ENCODE peak calls at places on chromosomes 11 and 22, in ten cellular contexts. One of them, this sample, is unnamed. For H3K9me3, the result is how much of the 10 kb centered on the place peaks cover.

GRCh38 chr11:63952570-63952969 is 13.8 kb downstream of the NAA40 start:
- DNase-seq in naive thymus-derived CD4-positive, alpha-beta T cell: no peak
- DNase-seq in GM12878: no peak
- DNase-seq in CD4-positive, alpha-beta T cell: no peak
- DNase-seq in heart left ventricle: no peak
- DNase-seq in A549: no peak
- DNase-seq in endothelial cell of umbilical vein: no peak
- DNase-seq in cardiac muscle cell: no peak
- DNase-seq in breast epithelium: no peak
- DNase-seq in CD8-positive, alpha-beta memory T cell: no peak
- DNase-seq in this sample: no peak

GRCh38 chr11:90849278-90849677 is 626.4 kb upstream of the CHORDC1 start:
- DNase-seq in CD4-positive, alpha-beta T cell: no peak
- DNase-seq in A549: peak
- DNase-seq in endothelial cell of umbilical vein: no peak
- DNase-seq in GM12878: no peak
- DNase-seq in naive thymus-derived CD4-positive, alpha-beta T cell: no peak
- DNase-seq in CD8-positive, alpha-beta memory T cell: no peak
- DNase-seq in breast epithelium: no peak
- DNase-seq in cardiac muscle cell: no peak
- DNase-seq in heart left ventricle: no peak
- DNase-seq in this sample: no peak

GRCh38 chr11:76615950-76616349 is 54.6 kb downstream of the LRRC32 start:
- DNase-seq in A549: no peak
- DNase-seq in GM12878: no peak
- DNase-seq in CD8-positive, alpha-beta memory T cell: no peak
- DNase-seq in CD4-positive, alpha-beta T cell: no peak
- DNase-seq in endothelial cell of umbilical vein: peak
- DNase-seq in cardiac muscle cell: peak
- DNase-seq in heart left ventricle: peak
- DNase-seq in breast epithelium: no peak
- DNase-seq in naive thymus-derived CD4-positive, alpha-beta T cell: no peak
- DNase-seq in this sample: no peak

GRCh38 chr22:26436903-26437515 is 7.9 kb downstream of the ASPHD2 start:
- DNase-seq in GM12878: no peak
- DNase-seq in naive thymus-derived CD4-positive, alpha-beta T cell: no peak
- DNase-seq in cardiac muscle cell: peak
- DNase-seq in CD8-positive, alpha-beta memory T cell: no peak
- DNase-seq in CD4-positive, alpha-beta T cell: no peak
- DNase-seq in heart left ventricle: no peak
- DNase-seq in A549: no peak
- DNase-seq in breast epithelium: no peak
- DNase-seq in endothelial cell of umbilical vein: no peak
- DNase-seq in this sample: no peak

GRCh38 chr11:69552951-69553350 is 71.5 kb downstream of the LINC01488 start:
- DNase-seq in breast epithelium: peak
- DNase-seq in A549: no peak
- DNase-seq in cardiac muscle cell: no peak
- DNase-seq in naive thymus-derived CD4-positive, alpha-beta T cell: no peak
- DNase-seq in GM12878: no peak
- DNase-seq in CD8-positive, alpha-beta memory T cell: no peak
- DNase-seq in endothelial cell of umbilical vein: no peak
- DNase-seq in heart left ventricle: no peak
- DNase-seq in CD4-positive, alpha-beta T cell: no peak
- DNase-seq in this sample: no peak

GRCh38 chr22:45171830-45172229 is 8.1 kb downstream of the NUP50 start:
- DNase-seq in A549: no peak
- DNase-seq in breast epithelium: no peak
- DNase-seq in GM12878: no peak
- DNase-seq in cardiac muscle cell: no peak
- DNase-seq in heart left ventricle: no peak
- DNase-seq in naive thymus-derived CD4-positive, alpha-beta T cell: no peak
- DNase-seq in endothelial cell of umbilical vein: no peak
- DNase-seq in CD4-positive, alpha-beta T cell: no peak
- DNase-seq in CD8-positive, alpha-beta memory T cell: no peak
- DNase-seq in this sample: no peak

GRCh38 chr11:87355614-87356013 is 317.9 kb downstream of the TMEM135 start:
- DNase-seq in breast epithelium: no peak
- DNase-seq in GM12878: no peak
- DNase-seq in CD4-positive, alpha-beta T cell: no peak
- DNase-seq in cardiac muscle cell: no peak
- DNase-seq in endothelial cell of umbilical vein: no peak
- DNase-seq in CD8-positive, alpha-beta memory T cell: no peak
- DNase-seq in naive thymus-derived CD4-positive, alpha-beta T cell: no peak
- DNase-seq in heart left ventricle: no peak
- DNase-seq in A549: no peak
- DNase-seq in this sample: no peak

GRCh38 chr11:115784796-115785521 is 280.7 kb upstream of the CADM1 start:
- DNase-seq in breast epithelium: no peak
- DNase-seq in GM12878: no peak
- DNase-seq in heart left ventricle: peak
- DNase-seq in CD4-positive, alpha-beta T cell: no peak
- DNase-seq in CD8-positive, alpha-beta memory T cell: no peak
- DNase-seq in naive thymus-derived CD4-positive, alpha-beta T cell: no peak
- DNase-seq in A549: no peak
- DNase-seq in cardiac muscle cell: no peak
- DNase-seq in endothelial cell of umbilical vein: no peak
- DNase-seq in this sample: no peak

GRCh38 chr11:94183886-94184264 is 55.2 kb downstream of the PANX1 start:
- DNase-seq in heart left ventricle: peak
- DNase-seq in naive thymus-derived CD4-positive, alpha-beta T cell: no peak
- DNase-seq in endothelial cell of umbilical vein: peak
- DNase-seq in A549: peak
- DNase-seq in GM12878: peak
- DNase-seq in breast epithelium: peak
- DNase-seq in CD4-positive, alpha-beta T cell: no peak
- DNase-seq in cardiac muscle cell: peak
- DNase-seq in CD8-positive, alpha-beta memory T cell: no peak
- DNase-seq in this sample: no peak
- H3K9me3 ChIP-seq in heart left ventricle: under half
- H3K9me3 ChIP-seq in naive thymus-derived CD4-positive, alpha-beta T cell: under half
- H3K9me3 ChIP-seq in endothelial cell of umbilical vein: under half
- H3K9me3 ChIP-seq in A549: under half
- H3K9me3 ChIP-seq in GM12878: under half
- H3K9me3 ChIP-seq in breast epithelium: under half
- H3K9me3 ChIP-seq in CD4-positive, alpha-beta T cell: under half
- H3K9me3 ChIP-seq in cardiac muscle cell: under half
- H3K9me3 ChIP-seq in CD8-positive, alpha-beta memory T cell: under half
- H3K9me3 ChIP-seq in this sample: under half

GRCh38 chr22:47458348-47458747 is 695.9 kb downstream of the TBC1D22A start:
- DNase-seq in endothelial cell of umbilical vein: no peak
- DNase-seq in GM12878: no peak
- DNase-seq in heart left ventricle: no peak
- DNase-seq in CD8-positive, alpha-beta memory T cell: no peak
- DNase-seq in cardiac muscle cell: no peak
- DNase-seq in breast epithelium: no peak
- DNase-seq in naive thymus-derived CD4-positive, alpha-beta T cell: no peak
- DNase-seq in CD4-positive, alpha-beta T cell: no peak
- DNase-seq in A549: no peak
- DNase-seq in this sample: no peak

GRCh38 chr22:47456031-47456430 is 693.6 kb downstream of the TBC1D22A start:
- DNase-seq in heart left ventricle: no peak
- DNase-seq in endothelial cell of umbilical vein: no peak
- DNase-seq in CD4-positive, alpha-beta T cell: no peak
- DNase-seq in breast epithelium: no peak
- DNase-seq in naive thymus-derived CD4-positive, alpha-beta T cell: no peak
- DNase-seq in cardiac muscle cell: no peak
- DNase-seq in GM12878: no peak
- DNase-seq in CD8-positive, alpha-beta memory T cell: no peak
- DNase-seq in A549: no peak
- DNase-seq in this sample: no peak

GRCh38 chr22:47460870-47461269 is 698.4 kb downstream of the TBC1D22A start:
- DNase-seq in breast epithelium: no peak
- DNase-seq in GM12878: no peak
- DNase-seq in endothelial cell of umbilical vein: no peak
- DNase-seq in heart left ventricle: no peak
- DNase-seq in cardiac muscle cell: no peak
- DNase-seq in CD4-positive, alpha-beta T cell: no peak
- DNase-seq in A549: peak
- DNase-seq in CD8-positive, alpha-beta memory T cell: no peak
- DNase-seq in naive thymus-derived CD4-positive, alpha-beta T cell: no peak
- DNase-seq in this sample: no peak

GRCh38 chr22:47457021-47457420 is 694.6 kb downstream of the TBC1D22A start:
- DNase-seq in heart left ventricle: no peak
- DNase-seq in endothelial cell of umbilical vein: no peak
- DNase-seq in cardiac muscle cell: no peak
- DNase-seq in CD8-positive, alpha-beta memory T cell: no peak
- DNase-seq in breast epithelium: no peak
- DNase-seq in CD4-positive, alpha-beta T cell: no peak
- DNase-seq in A549: no peak
- DNase-seq in GM12878: no peak
- DNase-seq in naive thymus-derived CD4-positive, alpha-beta T cell: no peak
- DNase-seq in this sample: no peak

GRCh38 chr22:47457509-47458300 is 695.3 kb downstream of the TBC1D22A start:
- DNase-seq in CD4-positive, alpha-beta T cell: no peak
- DNase-seq in endothelial cell of umbilical vein: no peak
- DNase-seq in CD8-positive, alpha-beta memory T cell: no peak
- DNase-seq in GM12878: no peak
- DNase-seq in A549: no peak
- DNase-seq in heart left ventricle: no peak
- DNase-seq in breast epithelium: no peak
- DNase-seq in cardiac muscle cell: no peak
- DNase-seq in naive thymus-derived CD4-positive, alpha-beta T cell: no peak
- DNase-seq in this sample: no peak
- H3K9me3 ChIP-seq in CD4-positive, alpha-beta T cell: under half
- H3K9me3 ChIP-seq in endothelial cell of umbilical vein: under half
- H3K9me3 ChIP-seq in CD8-positive, alpha-beta memory T cell: under half
- H3K9me3 ChIP-seq in GM12878: under half
- H3K9me3 ChIP-seq in A549: under half
- H3K9me3 ChIP-seq in heart left ventricle: under half
- H3K9me3 ChIP-seq in breast epithelium: under half
- H3K9me3 ChIP-seq in cardiac muscle cell: under half
- H3K9me3 ChIP-seq in naive thymus-derived CD4-positive, alpha-beta T cell: under half
- H3K9me3 ChIP-seq in this sample: under half

GRCh38 chr11:97610000-97610399 is 1220.2 kb downstream of the JRKL start:
- DNase-seq in GM12878: no peak
- DNase-seq in heart left ventricle: no peak
- DNase-seq in cardiac muscle cell: peak
- DNase-seq in CD4-positive, alpha-beta T cell: no peak
- DNase-seq in A549: peak
- DNase-seq in naive thymus-derived CD4-positive, alpha-beta T cell: no peak
- DNase-seq in breast epithelium: no peak
- DNase-seq in endothelial cell of umbilical vein: no peak
- DNase-seq in CD8-positive, alpha-beta memory T cell: no peak
- DNase-seq in this sample: no peak

GRCh38 chr11:97610854-97611253 is 1221.0 kb downstream of the JRKL start:
- DNase-seq in heart left ventricle: no peak
- DNase-seq in CD8-positive, alpha-beta memory T cell: no peak
- DNase-seq in GM12878: no peak
- DNase-seq in breast epithelium: no peak
- DNase-seq in naive thymus-derived CD4-positive, alpha-beta T cell: no peak
- DNase-seq in A549: no peak
- DNase-seq in cardiac muscle cell: no peak
- DNase-seq in CD4-positive, alpha-beta T cell: no peak
- DNase-seq in endothelial cell of umbilical vein: no peak
- DNase-seq in this sample: no peak

GRCh38 chr11:97611345-97611744 is 1221.5 kb downstream of the JRKL start:
- DNase-seq in A549: no peak
- DNase-seq in breast epithelium: no peak
- DNase-seq in CD4-positive, alpha-beta T cell: no peak
- DNase-seq in cardiac muscle cell: no peak
- DNase-seq in heart left ventricle: no peak
- DNase-seq in GM12878: no peak
- DNase-seq in endothelial cell of umbilical vein: no peak
- DNase-seq in naive thymus-derived CD4-positive, alpha-beta T cell: no peak
- DNase-seq in CD8-positive, alpha-beta memory T cell: no peak
- DNase-seq in this sample: no peak

DNA sequence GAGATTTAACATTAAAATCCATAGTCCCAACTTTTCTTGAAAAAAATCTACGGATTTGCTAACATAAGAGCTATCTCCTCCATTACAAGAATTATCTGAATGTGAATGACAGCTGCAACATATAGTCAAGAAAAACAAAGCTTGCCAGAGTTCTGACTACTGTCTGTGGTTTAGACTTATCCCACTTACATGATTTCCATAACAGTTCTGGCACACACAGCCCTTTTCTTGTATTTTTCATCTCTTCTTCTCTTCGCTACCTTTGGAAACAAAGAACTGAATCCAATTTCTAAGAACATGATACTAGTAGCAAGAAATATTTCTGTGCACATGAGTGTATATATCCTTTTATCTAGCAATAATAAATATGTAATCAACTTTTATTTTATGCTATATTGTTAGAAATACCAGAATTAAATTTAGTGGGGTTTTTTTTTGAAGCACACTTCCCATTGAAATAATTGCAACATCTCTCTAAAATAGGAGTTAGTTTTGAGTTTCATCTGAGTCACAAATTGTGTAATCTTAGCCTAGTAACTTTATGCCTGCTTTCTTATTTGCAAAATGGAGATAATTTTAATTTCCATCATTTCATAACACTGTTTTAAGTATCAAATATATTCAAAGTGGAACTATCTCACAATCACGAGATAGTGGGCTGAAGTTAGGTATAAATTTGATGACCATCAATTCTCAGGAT is 1217.6 kb downstream of the JRKL start:
- DNase-seq in GM12878: no peak
- DNase-seq in heart left ventricle: no peak
- DNase-seq in CD8-positive, alpha-beta memory T cell: no peak
- DNase-seq in endothelial cell of umbilical vein: no peak
- DNase-seq in breast epithelium: no peak
- DNase-seq in naive thymus-derived CD4-positive, alpha-beta T cell: no peak
- DNase-seq in A549: no peak
- DNase-seq in CD4-positive, alpha-beta T cell: no peak
- DNase-seq in cardiac muscle cell: peak
- DNase-seq in this sample: no peak
- H3K9me3 ChIP-seq in GM12878: under half
- H3K9me3 ChIP-seq in heart left ventricle: under half
- H3K9me3 ChIP-seq in CD8-positive, alpha-beta memory T cell: under half
- H3K9me3 ChIP-seq in endothelial cell of umbilical vein: under half
- H3K9me3 ChIP-seq in breast epithelium: under half
- H3K9me3 ChIP-seq in naive thymus-derived CD4-positive, alpha-beta T cell: under half
- H3K9me3 ChIP-seq in A549: under half
- H3K9me3 ChIP-seq in CD4-positive, alpha-beta T cell: under half
- H3K9me3 ChIP-seq in cardiac muscle cell: under half
- H3K9me3 ChIP-seq in this sample: under half

DNA sequence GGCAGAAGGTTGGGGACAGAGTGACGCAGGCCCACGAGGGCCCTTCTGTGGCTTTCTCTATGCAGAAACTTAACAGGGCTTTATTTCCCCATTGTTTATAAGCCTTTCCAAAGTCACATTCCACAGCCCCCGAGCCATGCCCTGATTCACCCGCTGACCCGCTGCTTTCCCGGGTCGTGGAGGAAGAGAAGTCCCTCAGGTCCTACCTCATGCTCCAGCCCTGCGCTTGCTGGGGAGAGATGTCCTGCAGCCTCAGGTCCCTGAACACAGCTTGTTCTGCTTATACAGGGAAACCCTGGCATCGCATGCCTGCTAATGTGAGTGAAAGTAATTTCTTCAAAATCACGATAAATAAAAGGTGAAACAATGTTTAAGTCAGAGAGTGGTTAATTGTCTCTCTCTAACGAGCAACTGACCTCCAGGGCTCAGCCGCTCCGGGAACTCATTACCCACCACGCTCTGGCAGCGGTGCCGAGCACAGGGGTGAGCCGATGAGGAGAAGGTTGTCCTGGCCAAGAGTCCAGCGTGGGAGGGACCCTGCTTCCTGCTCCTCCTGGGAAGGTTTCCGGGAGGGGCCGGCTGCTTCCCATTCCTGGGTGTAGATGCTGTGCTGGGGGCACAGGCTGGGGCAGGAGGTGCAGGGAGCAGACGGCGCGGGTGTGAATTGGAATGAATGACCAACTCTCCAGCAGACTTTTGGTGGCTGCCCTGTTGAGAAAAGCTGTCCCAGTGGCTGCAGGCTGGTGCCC is 595.2 kb downstream of the BRD1 start:
- DNase-seq in breast epithelium: peak
- DNase-seq in cardiac muscle cell: no peak
- DNase-seq in naive thymus-derived CD4-positive, alpha-beta T cell: no peak
- DNase-seq in CD8-positive, alpha-beta memory T cell: no peak
- DNase-seq in GM12878: no peak
- DNase-seq in A549: no peak
- DNase-seq in endothelial cell of umbilical vein: no peak
- DNase-seq in CD4-positive, alpha-beta T cell: no peak
- DNase-seq in heart left ventricle: no peak
- DNase-seq in this sample: no peak
- H3K9me3 ChIP-seq in breast epithelium: under half
- H3K9me3 ChIP-seq in cardiac muscle cell: under half
- H3K9me3 ChIP-seq in naive thymus-derived CD4-positive, alpha-beta T cell: under half
- H3K9me3 ChIP-seq in CD8-positive, alpha-beta memory T cell: under half
- H3K9me3 ChIP-seq in GM12878: under half
- H3K9me3 ChIP-seq in A549: under half
- H3K9me3 ChIP-seq in endothelial cell of umbilical vein: under half
- H3K9me3 ChIP-seq in CD4-positive, alpha-beta T cell: under half
- H3K9me3 ChIP-seq in heart left ventricle: under half
- H3K9me3 ChIP-seq in this sample: under half

This sample was measured in T-helper 17 cell.